ENCODE peak calls at places on chromosomes 1 and 21, in four cellular contexts. One of them, this sample, is unnamed.

GRCh38 chr1:145706282-145706681 is 886 bp downstream of the PDZK1 start:
- DNase-seq in AG04450: no peak
- DNase-seq in right atrium auricular region: no peak
- DNase-seq in GM12864: no peak
- DNase-seq in this sample: no peak

GRCh38 chr1:92486251-92487077 is at the start of gene GFI1:
- DNase-seq in GM12864: no peak
- DNase-seq in right atrium auricular region: no peak
- DNase-seq in AG04450: no peak
- DNase-seq in this sample: no peak

GRCh38 chr1:156262461-156263287 is 14.8 kb upstream of the PAQR6 start:
- DNase-seq in GM12864: no peak
- DNase-seq in AG04450: no peak
- DNase-seq in right atrium auricular region: no peak
- DNase-seq in this sample: no peak

GRCh38 chr1:210076620-210077019 is 138.6 kb downstream of the SYT14 start:
- DNase-seq in right atrium auricular region: no peak
- DNase-seq in GM12864: no peak
- DNase-seq in AG04450: no peak
- DNase-seq in this sample: no peak

GRCh38 chr1:6116137-6116536 is 64.0 kb downstream of the CHD5 start:
- DNase-seq in right atrium auricular region: no peak
- DNase-seq in AG04450: no peak
- DNase-seq in GM12864: no peak
- DNase-seq in this sample: no peak

GRCh38 chr21:16176570-16176969 is 446.8 kb downstream of the USP25 start:
- DNase-seq in GM12864: no peak
- DNase-seq in AG04450: no peak
- DNase-seq in right atrium auricular region: no peak
- DNase-seq in this sample: no peak

GRCh38 chr1:51642739-51643142 is 25.8 kb downstream of the OSBPL9 start:
- DNase-seq in GM12864: no peak
- DNase-seq in right atrium auricular region: no peak
- DNase-seq in AG04450: peak; percentile 85
- DNase-seq in this sample: peak; percentile 69

GRCh38 chr1:201503397-201504176 is 3.3 kb downstream of the CSRP1 start:
- DNase-seq in AG04450: peak; percentile 98
- DNase-seq in right atrium auricular region: peak; percentile 83
- DNase-seq in GM12864: no peak
- DNase-seq in this sample: peak; percentile 94

GRCh38 chr1:104132386-104132973 is 382.8 kb downstream of the AMY1C start:
- DNase-seq in GM12864: no peak
- DNase-seq in AG04450: no peak
- DNase-seq in right atrium auricular region: no peak
- DNase-seq in this sample: no peak

GRCh38 chr1:36199934-36200741 is 24.1 kb upstream of the THRAP3 start:
- DNase-seq in GM12864: no peak
- DNase-seq in right atrium auricular region: peak; percentile 73
- DNase-seq in AG04450: no peak
- DNase-seq in this sample: no peak

GRCh38 chr1:163315773-163316374 is 5.9 kb upstream of the NUF2 start:
- DNase-seq in AG04450: no peak
- DNase-seq in right atrium auricular region: no peak
- DNase-seq in GM12864: no peak
- DNase-seq in this sample: no peak

GRCh38 chr1:6819641-6820040 is 34.4 kb downstream of the CAMTA1 start:
- DNase-seq in GM12864: no peak
- DNase-seq in AG04450: no peak
- DNase-seq in right atrium auricular region: no peak
- DNase-seq in this sample: no peak

GRCh38 chr1:61131716-61132115 is 49.4 kb downstream of the NFIA start:
- DNase-seq in GM12864: no peak
- DNase-seq in right atrium auricular region: no peak
- DNase-seq in AG04450: peak; percentile 3
- DNase-seq in this sample: no peak

GRCh38 chr1:110927484-110928075 is 36.1 kb downstream of the LRIF1 start:
- DNase-seq in right atrium auricular region: no peak
- DNase-seq in GM12864: no peak
- DNase-seq in AG04450: no peak
- DNase-seq in this sample: no peak

GRCh38 chr1:200337410-200337809 is 72.4 kb downstream of the ZNF281 start:
- DNase-seq in GM12864: no peak
- DNase-seq in AG04450: no peak
- DNase-seq in right atrium auricular region: no peak
- DNase-seq in this sample: no peak

GRCh38 chr1:116987256-116987555 is 14.4 kb upstream of the CD101 start:
- DNase-seq in AG04450: no peak
- DNase-seq in GM12864: no peak
- DNase-seq in right atrium auricular region: no peak
- DNase-seq in this sample: no peak

GRCh38 chr1:79711001-79711431 is 704.5 kb upstream of the ADGRL4 start:
- DNase-seq in GM12864: peak; percentile 33
- DNase-seq in right atrium auricular region: no peak
- DNase-seq in AG04450: no peak
- DNase-seq in this sample: no peak

GRCh38 chr1:164320780-164321683 is 238.0 kb upstream of the PBX1 start:
- DNase-seq in right atrium auricular region: no peak
- DNase-seq in AG04450: no peak
- DNase-seq in GM12864: no peak
- DNase-seq in this sample: peak; percentile 65

GRCh38 chr1:33876970-33877680 is 13.2 kb downstream of the HMGB4 start:
- DNase-seq in GM12864: no peak
- DNase-seq in AG04450: peak; percentile 68
- DNase-seq in right atrium auricular region: peak; percentile 68
- DNase-seq in this sample: no peak

GRCh38 chr1:39177641-39178040 is 26.9 kb upstream of the MACF1 start:
- DNase-seq in GM12864: no peak
- DNase-seq in AG04450: no peak
- DNase-seq in right atrium auricular region: no peak
- DNase-seq in this sample: no peak

GRCh38 chr1:66354311-66354922 is 179.5 kb upstream of the SGIP1 start:
- DNase-seq in AG04450: no peak
- DNase-seq in GM12864: no peak
- DNase-seq in right atrium auricular region: no peak
- DNase-seq in this sample: no peak

GRCh38 chr1:9821710-9822109 is 2.1 kb downstream of the CLSTN1 start:
- DNase-seq in GM12864: no peak
- DNase-seq in AG04450: no peak
- DNase-seq in right atrium auricular region: no peak
- DNase-seq in this sample: no peak

GRCh38 chr21:25624511-25624910 is 14.5 kb upstream of the JAM2 start:
- DNase-seq in GM12864: no peak
- DNase-seq in AG04450: no peak
- DNase-seq in right atrium auricular region: no peak
- DNase-seq in this sample: no peak

GRCh38 chr1:10475510-10475909 is 760 bp downstream of the PEX14 start:
- DNase-seq in right atrium auricular region: no peak
- DNase-seq in GM12864: no peak
- DNase-seq in AG04450: no peak
- DNase-seq in this sample: no peak

GRCh38 chr1:52970149-52970548 is 43.1 kb downstream of the SCP2 start:
- DNase-seq in AG04450: no peak
- DNase-seq in right atrium auricular region: no peak
- DNase-seq in GM12864: no peak
- DNase-seq in this sample: no peak

GRCh38 chr1:239025997-239026694 is 360.2 kb upstream of the CHRM3 start:
- DNase-seq in GM12864: no peak
- DNase-seq in AG04450: no peak
- DNase-seq in right atrium auricular region: no peak
- DNase-seq in this sample: no peak

GRCh38 chr1:37479255-37480124 is 5.1 kb downstream of the ZC3H12A start:
- DNase-seq in GM12864: peak; percentile 70
- DNase-seq in right atrium auricular region: peak; percentile 96
- DNase-seq in AG04450: no peak
- DNase-seq in this sample: peak; percentile 93

GRCh38 chr1:110337704-110338199 is 1.4 kb upstream of the RBM15 start:
- DNase-seq in right atrium auricular region: no peak
- DNase-seq in AG04450: no peak
- DNase-seq in GM12864: peak; percentile 15
- DNase-seq in this sample: peak; percentile 78

GRCh38 chr1:172717722-172718455 is 59.0 kb downstream of the FASLG start:
- DNase-seq in AG04450: no peak
- DNase-seq in right atrium auricular region: no peak
- DNase-seq in GM12864: no peak
- DNase-seq in this sample: no peak

GRCh38 chr1:61287734-61288133 is 205.4 kb downstream of the NFIA start:
- DNase-seq in right atrium auricular region: no peak
- DNase-seq in GM12864: no peak
- DNase-seq in AG04450: no peak
- DNase-seq in this sample: no peak

GRCh38 chr1:22258696-22259095 is 115.8 kb upstream of the WNT4 start:
- DNase-seq in GM12864: no peak
- DNase-seq in AG04450: no peak
- DNase-seq in right atrium auricular region: no peak
- DNase-seq in this sample: no peak

GRCh38 chr1:160083968-160084770 is 2.8 kb downstream of the KCNJ9 start:
- DNase-seq in right atrium auricular region: no peak
- DNase-seq in AG04450: no peak
- DNase-seq in GM12864: no peak
- DNase-seq in this sample: peak; percentile 82
- H3K4me3 ChIP-seq in right atrium auricular region: peak overlapping the region; percentile 48
- H3K4me3 ChIP-seq in AG04450: peak overlapping the region; percentile 38
- H3K4me3 ChIP-seq in GM12864: peak overlapping the region; percentile 39
- H3K4me3 ChIP-seq in this sample: peak overlapping the region; percentile 53

GRCh38 chr1:15322648-15323350 is 75.8 kb downstream of the FHAD1 start:
- DNase-seq in GM12864: no peak
- DNase-seq in right atrium auricular region: no peak
- DNase-seq in AG04450: no peak
- DNase-seq in this sample: no peak
- H3K4me3 ChIP-seq in GM12864: no peak overlapping the region
- H3K4me3 ChIP-seq in right atrium auricular region: no peak overlapping the region
- H3K4me3 ChIP-seq in AG04450: no peak overlapping the region
- H3K4me3 ChIP-seq in this sample: no peak overlapping the region

GRCh38 chr21:10273196-10273595 is 248.2 kb upstream of the TPTE start:
- DNase-seq in GM12864: no peak
- DNase-seq in right atrium auricular region: no peak
- DNase-seq in AG04450: no peak
- DNase-seq in this sample: no peak

GRCh38 chr21:10272216-10272615 is 249.2 kb upstream of the TPTE start:
- DNase-seq in GM12864: no peak
- DNase-seq in right atrium auricular region: peak; percentile 26
- DNase-seq in AG04450: no peak
- DNase-seq in this sample: no peak
- H3K4me3 ChIP-seq in GM12864: no peak overlapping the region
- H3K4me3 ChIP-seq in right atrium auricular region: no peak overlapping the region
- H3K4me3 ChIP-seq in AG04450: no peak overlapping the region
- H3K4me3 ChIP-seq in this sample: no peak overlapping the region

GRCh38 chr1:180920193-180920592 is 7.5 kb downstream of the KIAA1614 start:
- DNase-seq in AG04450: no peak
- DNase-seq in GM12864: no peak
- DNase-seq in right atrium auricular region: no peak
- DNase-seq in this sample: no peak
- H3K4me3 ChIP-seq in AG04450: no peak overlapping the region
- H3K4me3 ChIP-seq in GM12864: no peak overlapping the region
- H3K4me3 ChIP-seq in right atrium auricular region: no peak overlapping the region
- H3K4me3 ChIP-seq in this sample: no peak overlapping the region

GRCh38 chr21:27157097-27157496 is 190.2 kb upstream of the ADAMTS5 start:
- DNase-seq in GM12864: no peak
- DNase-seq in right atrium auricular region: no peak
- DNase-seq in AG04450: no peak
- DNase-seq in this sample: no peak
- H3K4me3 ChIP-seq in GM12864: no peak overlapping the region
- H3K4me3 ChIP-seq in right atrium auricular region: no peak overlapping the region
- H3K4me3 ChIP-seq in AG04450: no peak overlapping the region
- H3K4me3 ChIP-seq in this sample: no peak overlapping the region

GRCh38 chr1:225889743-225890142 is 797 bp upstream of the LEFTY1 start:
- DNase-seq in right atrium auricular region: no peak
- DNase-seq in GM12864: no peak
- DNase-seq in AG04450: no peak
- DNase-seq in this sample: no peak

GRCh38 chr1:225890346-225891228 is 1.6 kb upstream of the LEFTY1 start:
- DNase-seq in right atrium auricular region: no peak
- DNase-seq in AG04450: no peak
- DNase-seq in GM12864: no peak
- DNase-seq in this sample: no peak

GRCh38 chr1:225887030-225887314 is 2.0 kb downstream of the LEFTY1 start:
- DNase-seq in AG04450: no peak
- DNase-seq in right atrium auricular region: no peak
- DNase-seq in GM12864: no peak
- DNase-seq in this sample: no peak

GRCh38 chr1:225888289-225888897 is 553 bp downstream of the LEFTY1 start:
- DNase-seq in AG04450: no peak
- DNase-seq in GM12864: no peak
- DNase-seq in right atrium auricular region: no peak
- DNase-seq in this sample: no peak

DNA sequence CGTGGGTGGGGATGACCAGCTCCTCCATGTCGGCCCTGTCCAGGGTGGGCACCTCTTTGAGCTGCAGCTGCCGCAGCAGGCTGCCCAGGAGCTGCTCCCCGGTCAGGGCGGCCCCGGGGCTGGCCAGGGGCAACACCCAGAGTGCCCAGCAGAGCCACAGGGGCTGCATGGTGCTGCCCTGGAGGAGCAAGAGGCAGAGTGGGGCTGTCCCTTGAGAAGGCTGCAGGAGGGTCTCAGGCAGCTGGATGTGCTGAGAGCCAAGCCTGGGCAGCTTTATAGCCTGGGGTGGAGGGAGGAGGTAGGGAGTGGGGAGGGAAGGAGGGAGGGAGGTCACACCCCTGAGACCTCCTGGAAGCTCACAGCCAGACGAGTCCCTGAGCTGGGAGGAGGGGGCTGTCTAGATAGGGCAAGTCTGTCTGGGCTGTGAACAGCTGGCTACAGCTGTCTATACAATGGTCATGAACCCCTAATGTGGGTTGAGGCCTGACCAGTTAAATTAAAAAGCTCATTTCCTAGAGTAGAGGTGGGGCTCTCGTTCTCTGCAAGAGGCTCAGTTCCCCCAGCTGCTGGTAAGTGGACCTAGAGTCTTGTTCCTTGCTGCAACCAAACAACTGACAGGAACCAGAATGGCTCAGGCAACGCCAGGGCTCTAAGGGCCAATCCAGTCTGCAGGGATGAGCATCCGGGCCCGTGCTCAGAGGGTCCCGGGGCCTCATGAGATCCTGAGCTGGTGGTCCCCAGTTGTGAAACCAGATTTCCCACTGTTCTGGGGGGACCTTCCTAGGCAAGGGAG is at the start of gene LEFTY1:
- DNase-seq in GM12864: no peak
- DNase-seq in AG04450: no peak
- DNase-seq in right atrium auricular region: no peak
- DNase-seq in this sample: no peak
- H3K4me3 ChIP-seq in GM12864: no peak within 1 kb of the TSS
- H3K4me3 ChIP-seq in AG04450: no peak within 1 kb of the TSS
- H3K4me3 ChIP-seq in right atrium auricular region: no peak within 1 kb of the TSS
- H3K4me3 ChIP-seq in this sample: no peak within 1 kb of the TSS

DNA sequence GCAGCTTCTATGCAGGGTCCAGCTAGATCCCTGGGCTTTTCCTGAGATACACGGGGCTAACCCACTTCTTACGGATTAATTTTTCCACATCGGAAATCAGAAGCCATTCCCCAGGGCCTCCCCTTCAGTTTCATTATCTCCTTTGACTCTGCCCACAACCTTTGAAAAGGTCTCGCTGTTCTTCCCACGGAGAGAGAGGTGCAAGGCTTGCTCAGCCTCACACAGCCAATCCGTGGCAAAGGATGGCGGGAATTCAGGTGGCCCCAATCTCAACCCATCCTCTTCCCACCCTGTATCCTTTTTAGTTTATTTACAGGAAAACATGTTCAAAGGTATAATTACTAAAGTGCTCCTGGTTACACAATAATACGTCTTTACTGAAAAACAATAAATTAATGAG is 702 bp upstream of the MAPKAPK2 start:
- DNase-seq in GM12864: no peak
- DNase-seq in AG04450: no peak
- DNase-seq in right atrium auricular region: no peak
- DNase-seq in this sample: peak; percentile 56
- H3K4me3 ChIP-seq in GM12864: no peak overlapping the region
- H3K4me3 ChIP-seq in AG04450: peak overlapping the region; percentile 77
- H3K4me3 ChIP-seq in right atrium auricular region: peak overlapping the region; percentile 80
- H3K4me3 ChIP-seq in this sample: peak overlapping the region; percentile 82

This sample was measured in sigmoid colon.